ENCODE peak calls at places on chromosomes 5 and 9, in nine cellular contexts. One of them, this sample, is unnamed.

GRCh38 chr9:136701665-136702048 is 10.7 kb upstream of the DIPK1B start:
- DNase-seq in adrenal gland: no peak
- DNase-seq in HL-60: no peak
- DNase-seq in cardiac muscle cell: no peak
- DNase-seq in uterus: no peak
- DNase-seq in cardiac fibroblast: no peak
- DNase-seq in breast epithelium: no peak
- DNase-seq in heart right ventricle: no peak
- DNase-seq in GM12865: no peak
- DNase-seq in this sample: no peak

GRCh38 chr9:37374892-37375291 is 47.6 kb upstream of the GRHPR start:
- DNase-seq in heart right ventricle: no peak
- DNase-seq in cardiac muscle cell: no peak
- DNase-seq in adrenal gland: no peak
- DNase-seq in uterus: no peak
- DNase-seq in GM12865: peak
- DNase-seq in HL-60: no peak
- DNase-seq in cardiac fibroblast: no peak
- DNase-seq in breast epithelium: no peak
- DNase-seq in this sample: no peak

GRCh38 chr5:168073311-168073710 is 218.1 kb upstream of the WWC1 start:
- DNase-seq in uterus: no peak
- DNase-seq in heart right ventricle: no peak
- DNase-seq in cardiac muscle cell: no peak
- DNase-seq in cardiac fibroblast: no peak
- DNase-seq in GM12865: no peak
- DNase-seq in adrenal gland: no peak
- DNase-seq in breast epithelium: no peak
- DNase-seq in HL-60: no peak
- DNase-seq in this sample: no peak

GRCh38 chr5:168654225-168654624 is 75.1 kb upstream of the PANK3 start:
- DNase-seq in uterus: no peak
- DNase-seq in GM12865: no peak
- DNase-seq in cardiac muscle cell: no peak
- DNase-seq in heart right ventricle: peak
- DNase-seq in HL-60: no peak
- DNase-seq in breast epithelium: no peak
- DNase-seq in adrenal gland: no peak
- DNase-seq in cardiac fibroblast: peak
- DNase-seq in this sample: no peak

GRCh38 chr9:36041491-36041890 is 4.8 kb downstream of the RECK start:
- DNase-seq in heart right ventricle: no peak
- DNase-seq in adrenal gland: no peak
- DNase-seq in uterus: no peak
- DNase-seq in HL-60: peak
- DNase-seq in breast epithelium: no peak
- DNase-seq in GM12865: no peak
- DNase-seq in cardiac fibroblast: no peak
- DNase-seq in cardiac muscle cell: no peak
- DNase-seq in this sample: no peak

GRCh38 chr5:56993241-56993640 is 41.3 kb upstream of the MIER3 start:
- DNase-seq in breast epithelium: no peak
- DNase-seq in heart right ventricle: no peak
- DNase-seq in GM12865: no peak
- DNase-seq in uterus: no peak
- DNase-seq in cardiac muscle cell: no peak
- DNase-seq in HL-60: no peak
- DNase-seq in cardiac fibroblast: peak
- DNase-seq in adrenal gland: no peak
- DNase-seq in this sample: no peak

GRCh38 chr5:146647656-146648199 is 131.7 kb upstream of the GPR151 start:
- DNase-seq in cardiac fibroblast: peak
- DNase-seq in cardiac muscle cell: peak
- DNase-seq in adrenal gland: no peak
- DNase-seq in heart right ventricle: no peak
- DNase-seq in GM12865: no peak
- DNase-seq in breast epithelium: no peak
- DNase-seq in uterus: no peak
- DNase-seq in HL-60: no peak
- DNase-seq in this sample: no peak

GRCh38 chr5:98735806-98736507 is 37.5 kb upstream of the RGMB start:
- DNase-seq in uterus: no peak
- DNase-seq in adrenal gland: no peak
- DNase-seq in breast epithelium: no peak
- DNase-seq in GM12865: no peak
- DNase-seq in heart right ventricle: no peak
- DNase-seq in cardiac muscle cell: no peak
- DNase-seq in cardiac fibroblast: peak
- DNase-seq in HL-60: no peak
- DNase-seq in this sample: no peak

GRCh38 chr5:101728933-101729332 is 567.2 kb downstream of the SLCO4C1 start:
- DNase-seq in heart right ventricle: no peak
- DNase-seq in breast epithelium: no peak
- DNase-seq in adrenal gland: no peak
- DNase-seq in GM12865: peak
- DNase-seq in cardiac fibroblast: peak
- DNase-seq in HL-60: no peak
- DNase-seq in uterus: no peak
- DNase-seq in cardiac muscle cell: peak
- DNase-seq in this sample: no peak

GRCh38 chr9:96382175-96382574 is 1.3 kb downstream of the SLC35D2 start:
- DNase-seq in cardiac fibroblast: no peak
- DNase-seq in heart right ventricle: no peak
- DNase-seq in uterus: no peak
- DNase-seq in breast epithelium: no peak
- DNase-seq in HL-60: no peak
- DNase-seq in adrenal gland: no peak
- DNase-seq in cardiac muscle cell: no peak
- DNase-seq in GM12865: no peak
- DNase-seq in this sample: no peak

GRCh38 chr9:96381696-96382095 is 1.8 kb downstream of the SLC35D2 start:
- DNase-seq in HL-60: no peak
- DNase-seq in cardiac fibroblast: no peak
- DNase-seq in adrenal gland: no peak
- DNase-seq in heart right ventricle: no peak
- DNase-seq in breast epithelium: no peak
- DNase-seq in cardiac muscle cell: no peak
- DNase-seq in GM12865: no peak
- DNase-seq in uterus: no peak
- DNase-seq in this sample: no peak

GRCh38 chr9:96379461-96379860 is 4.0 kb downstream of the SLC35D2 start:
- DNase-seq in HL-60: no peak
- DNase-seq in uterus: no peak
- DNase-seq in GM12865: no peak
- DNase-seq in cardiac muscle cell: no peak
- DNase-seq in adrenal gland: no peak
- DNase-seq in breast epithelium: no peak
- DNase-seq in cardiac fibroblast: no peak
- DNase-seq in heart right ventricle: no peak
- DNase-seq in this sample: no peak

GRCh38 chr9:96383165-96383939 is at the start of gene SLC35D2:
- DNase-seq in uterus: peak
- DNase-seq in cardiac muscle cell: peak
- DNase-seq in breast epithelium: peak
- DNase-seq in cardiac fibroblast: peak
- DNase-seq in adrenal gland: peak
- DNase-seq in HL-60: peak
- DNase-seq in heart right ventricle: peak
- DNase-seq in GM12865: peak
- DNase-seq in this sample: no peak

GRCh38 chr9:96382839-96383164 is 709 bp downstream of the SLC35D2 start:
- DNase-seq in breast epithelium: no peak
- DNase-seq in uterus: no peak
- DNase-seq in cardiac muscle cell: no peak
- DNase-seq in GM12865: no peak
- DNase-seq in cardiac fibroblast: no peak
- DNase-seq in HL-60: no peak
- DNase-seq in heart right ventricle: no peak
- DNase-seq in adrenal gland: no peak
- DNase-seq in this sample: no peak
- H3K4me3 ChIP-seq in breast epithelium: peak
- H3K4me3 ChIP-seq in uterus: peak
- H3K4me3 ChIP-seq in cardiac muscle cell: peak
- H3K4me3 ChIP-seq in GM12865: peak
- H3K4me3 ChIP-seq in cardiac fibroblast: peak
- H3K4me3 ChIP-seq in HL-60: no peak
- H3K4me3 ChIP-seq in heart right ventricle: peak
- H3K4me3 ChIP-seq in adrenal gland: no peak
- H3K4me3 ChIP-seq in this sample: peak

DNA sequence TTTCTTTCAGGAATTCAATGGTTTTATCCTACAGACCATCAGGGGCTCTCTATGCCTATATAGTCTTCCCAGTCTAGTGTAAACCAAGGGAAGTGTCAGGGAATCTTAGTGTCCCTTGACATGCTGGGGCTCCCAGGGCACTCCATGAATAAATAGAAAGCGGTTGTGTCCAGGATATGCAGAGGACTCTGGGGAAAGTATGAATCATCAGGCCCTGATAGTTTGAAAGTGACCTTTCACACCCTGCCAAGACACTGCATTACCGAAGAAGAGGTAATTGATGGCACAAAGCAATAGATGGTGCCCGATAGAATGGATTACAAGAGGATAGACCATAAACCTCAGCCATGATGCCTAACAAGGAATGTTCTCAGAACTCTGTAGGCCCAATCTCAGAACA is 163.3 kb upstream of the DAPK1 start:
- DNase-seq in cardiac muscle cell: no peak
- DNase-seq in breast epithelium: no peak
- DNase-seq in HL-60: no peak
- DNase-seq in uterus: no peak
- DNase-seq in adrenal gland: no peak
- DNase-seq in GM12865: no peak
- DNase-seq in cardiac fibroblast: no peak
- DNase-seq in heart right ventricle: no peak
- DNase-seq in this sample: no peak
- TF ChIP-seq CTCF in cardiac muscle cell: no peak
- TF ChIP-seq CTCF in breast epithelium: no peak
- TF ChIP-seq CTCF in HL-60: no peak
- TF ChIP-seq CTCF in uterus: no peak
- TF ChIP-seq CTCF in adrenal gland: no peak
- TF ChIP-seq CTCF in GM12865: no peak
- TF ChIP-seq CTCF in cardiac fibroblast: no peak
- TF ChIP-seq CTCF in heart right ventricle: no peak
- TF ChIP-seq CTCF in this sample: no peak

GRCh38 chr5:107571621-107572489 is 98.9 kb downstream of the EFNA5 start:
- DNase-seq in GM12865: peak
- DNase-seq in breast epithelium: peak
- DNase-seq in HL-60: peak
- DNase-seq in cardiac fibroblast: peak
- DNase-seq in uterus: peak
- DNase-seq in adrenal gland: peak
- DNase-seq in cardiac muscle cell: peak
- DNase-seq in heart right ventricle: peak
- DNase-seq in this sample: peak
- H3K4me3 ChIP-seq in GM12865: peak
- H3K4me3 ChIP-seq in breast epithelium: peak
- H3K4me3 ChIP-seq in HL-60: no peak
- H3K4me3 ChIP-seq in cardiac fibroblast: peak
- H3K4me3 ChIP-seq in uterus: peak
- H3K4me3 ChIP-seq in adrenal gland: no peak
- H3K4me3 ChIP-seq in cardiac muscle cell: no peak
- H3K4me3 ChIP-seq in heart right ventricle: peak
- H3K4me3 ChIP-seq in this sample: peak

DNA sequence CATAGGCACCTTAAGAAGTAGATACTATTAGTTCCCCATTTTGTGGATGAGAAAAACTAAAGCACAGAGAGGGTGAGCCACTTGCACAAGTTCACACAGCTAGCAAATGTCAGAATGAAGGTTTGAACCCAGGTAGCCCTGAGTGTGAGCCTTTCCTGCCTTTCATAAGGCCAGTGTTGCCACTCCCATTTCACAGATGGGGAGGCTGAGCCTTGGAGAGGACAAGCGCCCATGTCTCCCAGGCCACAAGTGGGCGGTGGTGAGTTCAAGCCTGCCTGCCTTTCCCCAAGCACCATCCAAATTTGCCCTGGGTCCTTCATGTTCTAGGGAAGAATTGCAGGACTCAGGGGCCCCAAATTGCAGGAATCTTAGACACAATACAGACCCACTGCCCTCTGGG is 50.6 kb downstream of the LHX2 start:
- DNase-seq in breast epithelium: no peak
- DNase-seq in HL-60: no peak
- DNase-seq in adrenal gland: no peak
- DNase-seq in heart right ventricle: no peak
- DNase-seq in cardiac fibroblast: no peak
- DNase-seq in cardiac muscle cell: no peak
- DNase-seq in uterus: no peak
- DNase-seq in GM12865: peak
- DNase-seq in this sample: no peak
- TF ChIP-seq CTCF in breast epithelium: no peak
- TF ChIP-seq CTCF in HL-60: no peak
- TF ChIP-seq CTCF in adrenal gland: no peak
- TF ChIP-seq CTCF in heart right ventricle: no peak
- TF ChIP-seq CTCF in cardiac fibroblast: peak
- TF ChIP-seq CTCF in cardiac muscle cell: peak
- TF ChIP-seq CTCF in uterus: no peak
- TF ChIP-seq CTCF in GM12865: peak
- TF ChIP-seq CTCF in this sample: no peak

GRCh38 chr5:123007292-123007691 is 29.2 kb downstream of the PPIC start:
- DNase-seq in cardiac fibroblast: no peak
- DNase-seq in heart right ventricle: no peak
- DNase-seq in breast epithelium: no peak
- DNase-seq in GM12865: no peak
- DNase-seq in HL-60: no peak
- DNase-seq in adrenal gland: no peak
- DNase-seq in cardiac muscle cell: peak
- DNase-seq in uterus: no peak
- DNase-seq in this sample: no peak
- H3K4me3 ChIP-seq in cardiac fibroblast: no peak
- H3K4me3 ChIP-seq in heart right ventricle: no peak
- H3K4me3 ChIP-seq in breast epithelium: no peak
- H3K4me3 ChIP-seq in GM12865: no peak
- H3K4me3 ChIP-seq in HL-60: no peak
- H3K4me3 ChIP-seq in adrenal gland: no peak
- H3K4me3 ChIP-seq in cardiac muscle cell: no peak
- H3K4me3 ChIP-seq in uterus: no peak
- H3K4me3 ChIP-seq in this sample: no peak

GRCh38 chr5:131406076-131406475 is 142.2 kb downstream of the CDC42SE2 start:
- DNase-seq in breast epithelium: no peak
- DNase-seq in cardiac fibroblast: no peak
- DNase-seq in GM12865: no peak
- DNase-seq in HL-60: no peak
- DNase-seq in cardiac muscle cell: peak
- DNase-seq in adrenal gland: no peak
- DNase-seq in heart right ventricle: no peak
- DNase-seq in uterus: no peak
- DNase-seq in this sample: no peak
- TF ChIP-seq CTCF in breast epithelium: no peak
- TF ChIP-seq CTCF in cardiac fibroblast: no peak
- TF ChIP-seq CTCF in GM12865: no peak
- TF ChIP-seq CTCF in HL-60: no peak
- TF ChIP-seq CTCF in cardiac muscle cell: no peak
- TF ChIP-seq CTCF in adrenal gland: no peak
- TF ChIP-seq CTCF in heart right ventricle: no peak
- TF ChIP-seq CTCF in uterus: no peak
- TF ChIP-seq CTCF in this sample: no peak

GRCh38 chr9:70410368-70410767 is 4.1 kb downstream of the KLF9 start:
- DNase-seq in cardiac muscle cell: no peak
- DNase-seq in breast epithelium: no peak
- DNase-seq in HL-60: no peak
- DNase-seq in adrenal gland: no peak
- DNase-seq in cardiac fibroblast: peak
- DNase-seq in heart right ventricle: no peak
- DNase-seq in uterus: no peak
- DNase-seq in GM12865: no peak
- DNase-seq in this sample: no peak
- H3K4me3 ChIP-seq in cardiac muscle cell: no peak
- H3K4me3 ChIP-seq in breast epithelium: peak
- H3K4me3 ChIP-seq in HL-60: no peak
- H3K4me3 ChIP-seq in adrenal gland: no peak
- H3K4me3 ChIP-seq in cardiac fibroblast: peak
- H3K4me3 ChIP-seq in heart right ventricle: peak
- H3K4me3 ChIP-seq in uterus: peak
- H3K4me3 ChIP-seq in GM12865: no peak
- H3K4me3 ChIP-seq in this sample: peak